ENCODE peak calls at places on chromosomes 13 and 19, in seven cellular contexts. P is stimulated activated naive CD8-positive, alpha-beta T cell treated with anti-CD3 and anti-CD28 coated beads, Interleukin-15, Interleukin-2, amounts not matched to agents 100 U/mL and 50 U/mL, for 24 hours; W is RWPE2; C is left lung; E is T-cell; T is upper lobe of left lung; U is pancreas. B is an unnamed sample.

GRCh38 chr13:106374631-106375030 is 160.8 kb downstream of the EFNB2 start:
- ATAC-seq in P (no peak), W (no peak), C (no peak), E (no peak), T (no peak), U (no peak), B (no peak)

GRCh38 chr13:36850790-36851438 is 31.9 kb downstream of the RFXAP start:
- ATAC-seq in P (no peak), W (no peak), C (no peak), E (no peak), T (no peak), U (no peak), B (no peak)

GRCh38 chr19:2969104-2969504 is 8.3 kb upstream of the TLE6 start:
- ATAC-seq in P (no peak), W (no peak), C (peak; percentile 21), E (no peak), T (no peak), U (peak; percentile 87), B (no peak)

GRCh38 chr13:73984949-73985691 is 149.1 kb downstream of the KLF12 start:
- ATAC-seq in P (peak; percentile 92), W (no peak), C (peak; percentile 90), E (peak; percentile 90), T (peak; percentile 74), U (no peak), B (peak; percentile 93)

GRCh38 chr19:48954011-48954594 is 572 bp upstream of the BAX start:
- ATAC-seq in P (no peak), W (no peak), C (no peak), E (no peak), T (no peak), U (peak; percentile 17), B (no peak)

GRCh38 chr19:49408816-49409440 is 14.3 kb downstream of the PTH2 start:
- ATAC-seq in P (peak; percentile 30), W (no peak), C (peak; percentile 27), E (no peak), T (no peak), U (no peak), B (peak; percentile 25)

GRCh38 chr19:18541258-18541991 is 1.9 kb downstream of the FKBP8 start:
- ATAC-seq in P (peak; percentile 19), W (no peak), C (no peak), E (no peak), T (no peak), U (no peak), B (peak; percentile 68)

GRCh38 chr13:33934936-33935510 is 117.1 kb downstream of the RFC3 start:
- ATAC-seq in P (no peak), W (no peak), C (no peak), E (no peak), T (no peak), U (no peak), B (no peak)

GRCh38 chr19:35329323-35329722 is 336 bp downstream of the CD22 start:
- ATAC-seq in P (no peak), W (no peak), C (no peak), E (no peak), T (peak; percentile 35), U (no peak), B (no peak)

GRCh38 chr13:78067290-78067689 is 148.7 kb upstream of the EDNRB start:
- ATAC-seq in P (no peak), W (no peak), C (peak; percentile 94), E (no peak), T (peak; percentile 77), U (no peak), B (no peak)

GRCh38 chr13:90416519-90416918 is 931.0 kb upstream of the MIR17HG start:
- ATAC-seq in P (no peak), W (no peak), C (no peak), E (no peak), T (no peak), U (no peak), B (no peak)

GRCh38 chr13:66348745-66349720 is 881.1 kb downstream of the PCDH9 start:
- ATAC-seq in P (no peak), W (no peak), C (peak; percentile 81), E (no peak), T (peak; percentile 90), U (peak; percentile 88), B (no peak)

GRCh38 chr19:35704218-35704617 is at the start of gene ZBTB32:
- ATAC-seq in P (no peak), W (peak; percentile 26), C (peak; percentile 17), E (no peak), T (no peak), U (no peak), B (no peak)

GRCh38 chr13:101941095-101941777 is 460.6 kb downstream of the FGF14 start:
- ATAC-seq in P (no peak), W (peak; percentile 36), C (peak; percentile 42), E (no peak), T (no peak), U (no peak), B (no peak)

GRCh38 chr19:49869009-49869483 is 1.7 kb upstream of the PNKP start:
- ATAC-seq in P (peak; percentile 6), W (peak; percentile 11), C (peak; percentile 8), E (peak; percentile 3), T (peak; percentile 2), U (peak; percentile 8), B (peak; percentile 2)

GRCh38 chr19:54317108-54317964 is 4.4 kb upstream of the LILRA5 start:
- ATAC-seq in P (no peak), W (no peak), C (peak; percentile 58), E (no peak), T (peak; percentile 67), U (peak; percentile 33), B (no peak)

GRCh38 chr19:6501740-6502648 is at the start of gene TUBB4A:
- ATAC-seq in P (peak; percentile 68), W (no peak), C (peak; percentile 48), E (peak; percentile 64), T (no peak), U (peak; percentile 59), B (peak; percentile 65)

GRCh38 chr13:73608157-73608516 is 526.1 kb downstream of the KLF12 start:
- ATAC-seq in P (no peak), W (no peak), C (peak; percentile 55), E (no peak), T (no peak), U (peak; percentile 39), B (no peak)

GRCh38 chr19:41584931-41585330 is 9.0 kb downstream of the CEACAM21 start:
- ATAC-seq in P (no peak), W (no peak), C (no peak), E (no peak), T (no peak), U (no peak), B (no peak)

B was measured in activated T-helper 17 cell treated with anti-CD3 and anti-CD28 coated beads, Interleukin-2, amount 50 U/mL, for 72 hours.